ENCODE peak calls at places on chromosomes 16 and 17, in six cellular contexts. One of them, this sample, is unnamed.

GRCh38 chr17:20613905-20614304 is 34.4 kb downstream of the CDRT15L2 start:
- DNase-seq in fibroblast of pulmonary artery: no peak
- DNase-seq in T-helper 2 cell: no peak
- DNase-seq in posterior cingulate gyrus: no peak
- DNase-seq in iPS DF 6.9: no peak
- DNase-seq in NCI-H460: no peak
- DNase-seq in this sample: no peak

GRCh38 chr16:68297908-68298307 is 12.8 kb downstream of the SLC7A6OS start:
- DNase-seq in fibroblast of pulmonary artery: peak
- DNase-seq in T-helper 2 cell: no peak
- DNase-seq in posterior cingulate gyrus: no peak
- DNase-seq in iPS DF 6.9: no peak
- DNase-seq in NCI-H460: no peak
- DNase-seq in this sample: no peak

GRCh38 chr17:81821603-81822311 is 11.3 kb downstream of the MCRIP1 start:
- DNase-seq in fibroblast of pulmonary artery: peak
- DNase-seq in T-helper 2 cell: no peak
- DNase-seq in posterior cingulate gyrus: peak
- DNase-seq in iPS DF 6.9: no peak
- DNase-seq in NCI-H460: peak
- DNase-seq in this sample: peak

GRCh38 chr17:50899005-50899460 is 32.9 kb upstream of the TOB1 start:
- DNase-seq in fibroblast of pulmonary artery: no peak
- DNase-seq in T-helper 2 cell: no peak
- DNase-seq in posterior cingulate gyrus: no peak
- DNase-seq in iPS DF 6.9: no peak
- DNase-seq in NCI-H460: no peak
- DNase-seq in this sample: no peak

GRCh38 chr16:19228575-19228974 is 57.0 kb upstream of the CLEC19A start:
- DNase-seq in fibroblast of pulmonary artery: no peak
- DNase-seq in T-helper 2 cell: no peak
- DNase-seq in posterior cingulate gyrus: no peak
- DNase-seq in iPS DF 6.9: no peak
- DNase-seq in NCI-H460: no peak
- DNase-seq in this sample: no peak

GRCh38 chr17:49597928-49598655 is 22.4 kb downstream of the NXPH3 start:
- DNase-seq in fibroblast of pulmonary artery: peak
- DNase-seq in T-helper 2 cell: no peak
- DNase-seq in posterior cingulate gyrus: no peak
- DNase-seq in iPS DF 6.9: no peak
- DNase-seq in NCI-H460: no peak
- DNase-seq in this sample: no peak

GRCh38 chr17:75876938-75877751 is 1.2 kb downstream of the TRIM47 start:
- DNase-seq in fibroblast of pulmonary artery: peak
- DNase-seq in T-helper 2 cell: no peak
- DNase-seq in posterior cingulate gyrus: peak
- DNase-seq in iPS DF 6.9: no peak
- DNase-seq in NCI-H460: peak
- DNase-seq in this sample: peak

GRCh38 chr17:77738666-77739531 is 219.6 kb upstream of the TNRC6C start:
- DNase-seq in fibroblast of pulmonary artery: peak
- DNase-seq in T-helper 2 cell: no peak
- DNase-seq in posterior cingulate gyrus: no peak
- DNase-seq in iPS DF 6.9: no peak
- DNase-seq in NCI-H460: no peak
- DNase-seq in this sample: peak

GRCh38 chr16:80606221-80606766 is 65.5 kb downstream of the DYNLRB2 start:
- DNase-seq in fibroblast of pulmonary artery: no peak
- DNase-seq in T-helper 2 cell: no peak
- DNase-seq in posterior cingulate gyrus: no peak
- DNase-seq in iPS DF 6.9: no peak
- DNase-seq in NCI-H460: no peak
- DNase-seq in this sample: no peak

GRCh38 chr16:58755989-58756649 is 22.0 kb upstream of the GOT2 start:
- DNase-seq in fibroblast of pulmonary artery: peak
- DNase-seq in T-helper 2 cell: peak
- DNase-seq in posterior cingulate gyrus: peak
- DNase-seq in iPS DF 6.9: no peak
- DNase-seq in NCI-H460: peak
- DNase-seq in this sample: peak

GRCh38 chr16:87100306-87101058 is 216.7 kb downstream of the C16orf95 start:
- DNase-seq in fibroblast of pulmonary artery: no peak
- DNase-seq in T-helper 2 cell: no peak
- DNase-seq in posterior cingulate gyrus: no peak
- DNase-seq in iPS DF 6.9: no peak
- DNase-seq in NCI-H460: peak
- DNase-seq in this sample: no peak

GRCh38 chr16:88357306-88358032 is 25.3 kb upstream of the ZNF469 start:
- DNase-seq in fibroblast of pulmonary artery: no peak
- DNase-seq in T-helper 2 cell: no peak
- DNase-seq in posterior cingulate gyrus: peak
- DNase-seq in iPS DF 6.9: no peak
- DNase-seq in NCI-H460: no peak
- DNase-seq in this sample: no peak

GRCh38 chr16:4850211-4850610 is 2.9 kb downstream of the UBN1 start:
- DNase-seq in fibroblast of pulmonary artery: no peak
- DNase-seq in T-helper 2 cell: no peak
- DNase-seq in posterior cingulate gyrus: no peak
- DNase-seq in iPS DF 6.9: no peak
- DNase-seq in NCI-H460: no peak
- DNase-seq in this sample: no peak

GRCh38 chr17:48522990-48523389 is 7.8 kb downstream of the HOXB1 start:
- DNase-seq in fibroblast of pulmonary artery: no peak
- DNase-seq in T-helper 2 cell: no peak
- DNase-seq in posterior cingulate gyrus: no peak
- DNase-seq in iPS DF 6.9: no peak
- DNase-seq in NCI-H460: no peak
- DNase-seq in this sample: no peak